ENCODE peak calls at places on chromosomes 7 and 10, in five cellular contexts. One of them, this sample, is unnamed.

GRCh38 chr10:84076047-84076388 is 63.3 kb upstream of the GHITM start:
- DNase-seq in upper lobe of right lung: no peak
- DNase-seq in dorsolateral prefrontal cortex: no peak
- DNase-seq in fibroblast of lung: peak; percentile 81
- DNase-seq in left ventricle myocardium inferior: no peak
- DNase-seq in this sample: peak; percentile 74

GRCh38 chr7:143279186-143280098 is 5.3 kb upstream of the TMEM139 start:
- DNase-seq in dorsolateral prefrontal cortex: no peak
- DNase-seq in fibroblast of lung: peak; percentile 83
- DNase-seq in left ventricle myocardium inferior: no peak
- DNase-seq in upper lobe of right lung: no peak
- DNase-seq in this sample: no peak

GRCh38 chr10:79239930-79240713 is 107.1 kb upstream of the PPIF start:
- DNase-seq in left ventricle myocardium inferior: no peak
- DNase-seq in dorsolateral prefrontal cortex: no peak
- DNase-seq in fibroblast of lung: peak; percentile 86
- DNase-seq in upper lobe of right lung: no peak
- DNase-seq in this sample: no peak

GRCh38 chr7:32618470-32618869 is 123.2 kb downstream of the AVL9 start:
- DNase-seq in upper lobe of right lung: no peak
- DNase-seq in fibroblast of lung: no peak
- DNase-seq in left ventricle myocardium inferior: no peak
- DNase-seq in dorsolateral prefrontal cortex: no peak
- DNase-seq in this sample: no peak

GRCh38 chr7:867406-868188 is 8.8 kb upstream of the GET4 start:
- DNase-seq in fibroblast of lung: peak; percentile 53
- DNase-seq in dorsolateral prefrontal cortex: no peak
- DNase-seq in upper lobe of right lung: peak; percentile 70
- DNase-seq in left ventricle myocardium inferior: no peak
- DNase-seq in this sample: peak; percentile 95

GRCh38 chr10:60205741-60206140 is 183.9 kb downstream of the ANK3 start:
- DNase-seq in fibroblast of lung: no peak
- DNase-seq in dorsolateral prefrontal cortex: no peak
- DNase-seq in upper lobe of right lung: no peak
- DNase-seq in left ventricle myocardium inferior: no peak
- DNase-seq in this sample: no peak

GRCh38 chr10:124736491-124737136 is 7.6 kb downstream of the FAM53B start:
- DNase-seq in fibroblast of lung: peak; percentile 60
- DNase-seq in left ventricle myocardium inferior: peak; percentile 88
- DNase-seq in upper lobe of right lung: peak; percentile 89
- DNase-seq in dorsolateral prefrontal cortex: peak; percentile 86
- DNase-seq in this sample: peak; percentile 95

GRCh38 chr7:90677742-90678439 is 81.8 kb downstream of the CDK14 start:
- DNase-seq in left ventricle myocardium inferior: no peak
- DNase-seq in dorsolateral prefrontal cortex: no peak
- DNase-seq in upper lobe of right lung: no peak
- DNase-seq in fibroblast of lung: no peak
- DNase-seq in this sample: no peak

GRCh38 chr7:70570961-70571360 is 561.0 kb upstream of the GALNT17 start:
- DNase-seq in left ventricle myocardium inferior: no peak
- DNase-seq in fibroblast of lung: no peak
- DNase-seq in dorsolateral prefrontal cortex: no peak
- DNase-seq in upper lobe of right lung: no peak
- DNase-seq in this sample: no peak

GRCh38 chr10:90306187-90306586 is 551.7 kb downstream of the HTR7 start:
- DNase-seq in left ventricle myocardium inferior: no peak
- DNase-seq in fibroblast of lung: peak; percentile 97
- DNase-seq in dorsolateral prefrontal cortex: no peak
- DNase-seq in upper lobe of right lung: no peak
- DNase-seq in this sample: no peak

GRCh38 chr7:35424869-35425495 is 171.1 kb upstream of the TBX20 start:
- DNase-seq in upper lobe of right lung: peak; percentile 74
- DNase-seq in dorsolateral prefrontal cortex: no peak
- DNase-seq in fibroblast of lung: peak; percentile 36
- DNase-seq in left ventricle myocardium inferior: peak; percentile 59
- DNase-seq in this sample: no peak

GRCh38 chr7:120837599-120837998 is 20.3 kb downstream of the TSPAN12 start:
- DNase-seq in dorsolateral prefrontal cortex: no peak
- DNase-seq in fibroblast of lung: no peak
- DNase-seq in upper lobe of right lung: no peak
- DNase-seq in left ventricle myocardium inferior: no peak
- DNase-seq in this sample: no peak

GRCh38 chr7:130683026-130683425 is 3.3 kb downstream of the TSGA13 start:
- DNase-seq in dorsolateral prefrontal cortex: no peak
- DNase-seq in upper lobe of right lung: no peak
- DNase-seq in left ventricle myocardium inferior: no peak
- DNase-seq in fibroblast of lung: peak; percentile 26
- DNase-seq in this sample: no peak

GRCh38 chr7:14197280-14197679 is 207.8 kb upstream of the ETV1 start:
- DNase-seq in dorsolateral prefrontal cortex: no peak
- DNase-seq in left ventricle myocardium inferior: no peak
- DNase-seq in upper lobe of right lung: no peak
- DNase-seq in fibroblast of lung: peak; percentile 34
- DNase-seq in this sample: no peak

GRCh38 chr10:120069700-120070099 is 177.2 kb downstream of the SEC23IP start:
- DNase-seq in dorsolateral prefrontal cortex: no peak
- DNase-seq in left ventricle myocardium inferior: no peak
- DNase-seq in upper lobe of right lung: no peak
- DNase-seq in fibroblast of lung: no peak
- DNase-seq in this sample: no peak

GRCh38 chr10:17793823-17794759 is 15.1 kb upstream of the MRC1 start:
- DNase-seq in upper lobe of right lung: no peak
- DNase-seq in dorsolateral prefrontal cortex: no peak
- DNase-seq in left ventricle myocardium inferior: no peak
- DNase-seq in fibroblast of lung: no peak
- DNase-seq in this sample: no peak

GRCh38 chr7:519974-520458 is 370 bp upstream of the PDGFA start:
- DNase-seq in upper lobe of right lung: peak; percentile 84
- DNase-seq in dorsolateral prefrontal cortex: peak; percentile 52
- DNase-seq in fibroblast of lung: peak; percentile 70
- DNase-seq in left ventricle myocardium inferior: peak; percentile 63
- DNase-seq in this sample: peak; percentile 80

GRCh38 chr10:103448751-103449150 is 3.4 kb downstream of the CALHM2 start:
- DNase-seq in fibroblast of lung: peak; percentile 80
- DNase-seq in upper lobe of right lung: no peak
- DNase-seq in dorsolateral prefrontal cortex: no peak
- DNase-seq in left ventricle myocardium inferior: peak; percentile 69
- DNase-seq in this sample: peak; percentile 91

GRCh38 chr7:129779602-129780256 is 168.2 kb downstream of the NRF1 start:
- DNase-seq in dorsolateral prefrontal cortex: no peak
- DNase-seq in left ventricle myocardium inferior: no peak
- DNase-seq in upper lobe of right lung: peak; percentile 91
- DNase-seq in fibroblast of lung: no peak
- DNase-seq in this sample: no peak

GRCh38 chr7:93902777-93903423 is 3.5 kb upstream of the GNGT1 start:
- DNase-seq in dorsolateral prefrontal cortex: no peak
- DNase-seq in fibroblast of lung: peak; percentile 63
- DNase-seq in upper lobe of right lung: no peak
- DNase-seq in left ventricle myocardium inferior: no peak
- DNase-seq in this sample: no peak

GRCh38 chr7:128959296-128959695 is 21.6 kb downstream of the IRF5 start:
- DNase-seq in upper lobe of right lung: no peak
- DNase-seq in dorsolateral prefrontal cortex: no peak
- DNase-seq in left ventricle myocardium inferior: no peak
- DNase-seq in fibroblast of lung: no peak
- DNase-seq in this sample: no peak

GRCh38 chr7:112202819-112203218 is 3.4 kb downstream of the DOCK4 start:
- DNase-seq in fibroblast of lung: no peak
- DNase-seq in dorsolateral prefrontal cortex: no peak
- DNase-seq in upper lobe of right lung: no peak
- DNase-seq in left ventricle myocardium inferior: no peak
- DNase-seq in this sample: peak; percentile 72

GRCh38 chr10:98555011-98555619 is 108.4 kb upstream of the HPS1 start:
- DNase-seq in fibroblast of lung: no peak
- DNase-seq in dorsolateral prefrontal cortex: no peak
- DNase-seq in upper lobe of right lung: no peak
- DNase-seq in left ventricle myocardium inferior: no peak
- DNase-seq in this sample: no peak

GRCh38 chr10:46541017-46541661 is 15.3 kb downstream of the GPRIN2 start:
- DNase-seq in left ventricle myocardium inferior: peak; percentile 37
- DNase-seq in dorsolateral prefrontal cortex: no peak
- DNase-seq in upper lobe of right lung: peak; percentile 86
- DNase-seq in fibroblast of lung: peak; percentile 24
- DNase-seq in this sample: peak; percentile 64
- TF ChIP-seq CTCF in left ventricle myocardium inferior: peak; percentile 57
- TF ChIP-seq CTCF in dorsolateral prefrontal cortex: no peak
- TF ChIP-seq CTCF in upper lobe of right lung: peak; percentile 35
- TF ChIP-seq CTCF in fibroblast of lung: peak; percentile 20
- TF ChIP-seq CTCF in this sample: no peak

GRCh38 chr7:151925446-151926335 is 30.6 kb upstream of the GALNTL5 start:
- DNase-seq in fibroblast of lung: no peak
- DNase-seq in dorsolateral prefrontal cortex: no peak
- DNase-seq in left ventricle myocardium inferior: peak; percentile 48
- DNase-seq in upper lobe of right lung: no peak
- DNase-seq in this sample: peak; percentile 81

GRCh38 chr7:151924508-151924907 is 31.7 kb upstream of the GALNTL5 start:
- DNase-seq in left ventricle myocardium inferior: no peak
- DNase-seq in fibroblast of lung: no peak
- DNase-seq in dorsolateral prefrontal cortex: no peak
- DNase-seq in upper lobe of right lung: no peak
- DNase-seq in this sample: no peak

GRCh38 chr7:151924001-151924400 is 32.2 kb upstream of the GALNTL5 start:
- DNase-seq in upper lobe of right lung: no peak
- DNase-seq in dorsolateral prefrontal cortex: no peak
- DNase-seq in fibroblast of lung: no peak
- DNase-seq in left ventricle myocardium inferior: no peak
- DNase-seq in this sample: no peak

GRCh38 chr7:151921451-151921850 is 34.8 kb upstream of the GALNTL5 start:
- DNase-seq in upper lobe of right lung: no peak
- DNase-seq in dorsolateral prefrontal cortex: no peak
- DNase-seq in fibroblast of lung: no peak
- DNase-seq in left ventricle myocardium inferior: no peak
- DNase-seq in this sample: no peak

DNA sequence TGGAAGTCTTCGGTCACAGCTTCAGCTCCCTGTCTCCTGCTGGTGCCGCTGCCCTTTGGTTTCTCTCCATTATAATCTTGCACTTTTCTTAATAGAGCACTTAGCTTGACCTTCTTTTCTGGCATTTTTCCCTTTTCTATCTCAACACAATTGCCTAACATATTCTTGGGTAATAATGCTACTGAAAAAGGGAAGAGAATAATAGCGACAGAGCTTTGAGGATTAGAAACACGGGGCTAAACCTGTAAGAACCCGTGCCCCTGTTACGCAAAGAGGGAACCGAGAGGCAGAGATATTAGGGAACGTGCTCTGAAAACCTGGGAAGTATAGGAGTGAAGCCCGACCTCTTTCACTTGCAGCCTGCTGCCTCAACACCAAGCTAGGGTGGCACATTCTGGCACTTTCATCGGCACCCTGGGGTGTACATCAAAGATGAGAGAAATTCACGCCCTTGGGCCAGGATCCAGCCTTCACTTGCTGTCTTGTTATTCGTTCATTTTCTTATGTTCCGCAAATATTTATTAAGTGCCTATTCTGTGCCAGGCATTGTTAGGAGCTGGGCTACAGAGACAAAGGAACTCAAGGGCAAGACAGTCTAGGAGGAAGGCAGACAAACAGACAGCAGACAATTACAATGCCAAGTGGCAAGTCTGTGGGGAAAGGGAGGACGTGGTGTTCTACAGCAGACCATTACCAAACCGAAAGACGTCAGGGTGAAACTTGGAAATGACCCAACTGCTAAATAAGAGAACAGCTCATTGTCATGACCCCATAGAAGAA is 33.0 kb upstream of the GALNTL5 start:
- DNase-seq in upper lobe of right lung: no peak
- DNase-seq in fibroblast of lung: no peak
- DNase-seq in dorsolateral prefrontal cortex: no peak
- DNase-seq in left ventricle myocardium inferior: no peak
- DNase-seq in this sample: peak; percentile 79
- H3K4me3 ChIP-seq in upper lobe of right lung: no peak overlapping the region
- H3K4me3 ChIP-seq in fibroblast of lung: no peak overlapping the region
- H3K4me3 ChIP-seq in dorsolateral prefrontal cortex: no peak overlapping the region
- H3K4me3 ChIP-seq in left ventricle myocardium inferior: no peak overlapping the region
- H3K4me3 ChIP-seq in this sample: no peak overlapping the region

GRCh38 chr10:117226813-117227451 is 14.0 kb upstream of the SLC18A2 start:
- DNase-seq in dorsolateral prefrontal cortex: no peak
- DNase-seq in left ventricle myocardium inferior: no peak
- DNase-seq in upper lobe of right lung: no peak
- DNase-seq in fibroblast of lung: no peak
- DNase-seq in this sample: no peak
- TF ChIP-seq CTCF in dorsolateral prefrontal cortex: peak; percentile 16
- TF ChIP-seq CTCF in left ventricle myocardium inferior: no peak
- TF ChIP-seq CTCF in upper lobe of right lung: peak; percentile 40
- TF ChIP-seq CTCF in fibroblast of lung: peak; percentile 34
- TF ChIP-seq CTCF in this sample: no peak

GRCh38 chr7:22352812-22353340 is 4.1 kb downstream of the RAPGEF5 start:
- DNase-seq in left ventricle myocardium inferior: no peak
- DNase-seq in upper lobe of right lung: no peak
- DNase-seq in dorsolateral prefrontal cortex: no peak
- DNase-seq in fibroblast of lung: no peak
- DNase-seq in this sample: no peak
- H3K4me3 ChIP-seq in left ventricle myocardium inferior: no peak overlapping the region
- H3K4me3 ChIP-seq in upper lobe of right lung: no peak overlapping the region
- H3K4me3 ChIP-seq in dorsolateral prefrontal cortex: no peak overlapping the region
- H3K4me3 ChIP-seq in fibroblast of lung: no peak overlapping the region
- H3K4me3 ChIP-seq in this sample: no peak overlapping the region

DNA sequence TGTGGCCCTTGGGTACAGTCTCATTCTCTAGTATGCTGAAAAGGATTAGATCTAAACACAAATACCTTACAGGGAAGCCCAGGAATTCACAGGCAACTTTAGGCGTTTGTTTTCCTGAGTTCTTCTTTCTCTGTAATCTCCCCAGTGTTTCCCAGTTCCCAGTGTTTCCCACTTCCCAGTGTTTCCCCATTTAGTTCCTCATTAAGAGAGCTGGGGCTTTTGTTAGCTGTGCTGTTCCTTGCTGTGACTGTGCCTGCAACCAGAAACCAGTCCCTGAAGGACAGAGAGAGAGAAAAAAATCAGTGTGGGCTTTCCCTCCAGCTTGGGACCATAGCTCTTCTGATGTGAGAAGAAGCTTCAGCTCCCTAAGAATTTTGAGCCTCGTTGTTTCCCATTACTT is 802.9 kb upstream of the COBL start:
- DNase-seq in dorsolateral prefrontal cortex: no peak
- DNase-seq in fibroblast of lung: no peak
- DNase-seq in upper lobe of right lung: no peak
- DNase-seq in left ventricle myocardium inferior: no peak
- DNase-seq in this sample: no peak
- TF ChIP-seq CTCF in dorsolateral prefrontal cortex: no peak
- TF ChIP-seq CTCF in fibroblast of lung: no peak
- TF ChIP-seq CTCF in upper lobe of right lung: no peak
- TF ChIP-seq CTCF in left ventricle myocardium inferior: no peak
- TF ChIP-seq CTCF in this sample: no peak

GRCh38 chr7:100720320-100720644 is at the start of gene EPO:
- DNase-seq in fibroblast of lung: no peak
- DNase-seq in left ventricle myocardium inferior: no peak
- DNase-seq in upper lobe of right lung: no peak
- DNase-seq in dorsolateral prefrontal cortex: no peak
- DNase-seq in this sample: no peak
- H3K4me3 ChIP-seq in fibroblast of lung: no peak within 1 kb of the TSS
- H3K4me3 ChIP-seq in left ventricle myocardium inferior: peak within 1 kb of the TSS; percentile 44
- H3K4me3 ChIP-seq in upper lobe of right lung: no peak within 1 kb of the TSS
- H3K4me3 ChIP-seq in dorsolateral prefrontal cortex: no peak within 1 kb of the TSS
- H3K4me3 ChIP-seq in this sample: peak within 1 kb of the TSS; percentile 5